ENCODE peak calls at places on chromosomes 16 and 17, in nine cellular contexts. One of them, this sample, is unnamed.

GRCh38 chr16:6827931-6828330 is 504.7 kb upstream of the RBFOX1 start:
- DNase-seq in adipocyte: no peak
- DNase-seq in NCI-H1092 treated with DMSO at 0.1 percent for 48 hours: no peak
- DNase-seq in retina: no peak
- DNase-seq in endothelial cell: no peak
- DNase-seq in NCI-H1105: no peak
- DNase-seq in bronchial epithelial cell: no peak
- DNase-seq in stimulated activated CD4-positive, alpha-beta T cell treated with anti-CD3 and anti-CD28 coated beads, Interleukin-2, amount 100 ng/mL, for 48 hours: no peak
- DNase-seq in NCI-H1417: no peak
- DNase-seq in this sample: no peak

GRCh38 chr16:65002265-65002664 is 119.6 kb downstream of the CDH11 start:
- DNase-seq in retina: no peak
- DNase-seq in stimulated activated CD4-positive, alpha-beta T cell treated with anti-CD3 and anti-CD28 coated beads, Interleukin-2, amount 100 ng/mL, for 48 hours: no peak
- DNase-seq in bronchial epithelial cell: peak
- DNase-seq in NCI-H1092 treated with DMSO at 0.1 percent for 48 hours: no peak
- DNase-seq in NCI-H1417: no peak
- DNase-seq in NCI-H1105: no peak
- DNase-seq in adipocyte: peak
- DNase-seq in endothelial cell: no peak
- DNase-seq in this sample: no peak

GRCh38 chr17:76271669-76272540 is 6.8 kb downstream of the UBALD2 start:
- DNase-seq in adipocyte: no peak
- DNase-seq in NCI-H1105: no peak
- DNase-seq in endothelial cell: peak
- DNase-seq in stimulated activated CD4-positive, alpha-beta T cell treated with anti-CD3 and anti-CD28 coated beads, Interleukin-2, amount 100 ng/mL, for 48 hours: peak
- DNase-seq in NCI-H1417: no peak
- DNase-seq in bronchial epithelial cell: no peak
- DNase-seq in retina: peak
- DNase-seq in NCI-H1092 treated with DMSO at 0.1 percent for 48 hours: no peak
- DNase-seq in this sample: peak

GRCh38 chr17:9360610-9361571 is 214.7 kb downstream of the STX8 start:
- DNase-seq in NCI-H1417: no peak
- DNase-seq in adipocyte: peak
- DNase-seq in endothelial cell: no peak
- DNase-seq in retina: peak
- DNase-seq in NCI-H1092 treated with DMSO at 0.1 percent for 48 hours: no peak
- DNase-seq in stimulated activated CD4-positive, alpha-beta T cell treated with anti-CD3 and anti-CD28 coated beads, Interleukin-2, amount 100 ng/mL, for 48 hours: no peak
- DNase-seq in NCI-H1105: no peak
- DNase-seq in bronchial epithelial cell: peak
- DNase-seq in this sample: no peak

GRCh38 chr17:73643012-73643845 is 1.0 kb downstream of the SDK2 start:
- DNase-seq in endothelial cell: peak
- DNase-seq in bronchial epithelial cell: peak
- DNase-seq in adipocyte: no peak
- DNase-seq in NCI-H1092 treated with DMSO at 0.1 percent for 48 hours: peak
- DNase-seq in stimulated activated CD4-positive, alpha-beta T cell treated with anti-CD3 and anti-CD28 coated beads, Interleukin-2, amount 100 ng/mL, for 48 hours: peak
- DNase-seq in retina: peak
- DNase-seq in NCI-H1417: peak
- DNase-seq in NCI-H1105: peak
- DNase-seq in this sample: no peak

GRCh38 chr17:83076930-83077329 is 2.5 kb upstream of the METRNL start:
- DNase-seq in retina: no peak
- DNase-seq in bronchial epithelial cell: no peak
- DNase-seq in adipocyte: peak
- DNase-seq in stimulated activated CD4-positive, alpha-beta T cell treated with anti-CD3 and anti-CD28 coated beads, Interleukin-2, amount 100 ng/mL, for 48 hours: no peak
- DNase-seq in NCI-H1417: no peak
- DNase-seq in NCI-H1105: no peak
- DNase-seq in NCI-H1092 treated with DMSO at 0.1 percent for 48 hours: no peak
- DNase-seq in endothelial cell: no peak
- DNase-seq in this sample: no peak

GRCh38 chr16:66196770-66197169 is 169.7 kb upstream of the CDH5 start:
- DNase-seq in NCI-H1105: no peak
- DNase-seq in endothelial cell: no peak
- DNase-seq in bronchial epithelial cell: no peak
- DNase-seq in NCI-H1417: no peak
- DNase-seq in stimulated activated CD4-positive, alpha-beta T cell treated with anti-CD3 and anti-CD28 coated beads, Interleukin-2, amount 100 ng/mL, for 48 hours: no peak
- DNase-seq in retina: no peak
- DNase-seq in adipocyte: no peak
- DNase-seq in NCI-H1092 treated with DMSO at 0.1 percent for 48 hours: no peak
- DNase-seq in this sample: no peak

GRCh38 chr16:89484923-89485679 is 5.3 kb downstream of the ANKRD11 start:
- DNase-seq in endothelial cell: no peak
- DNase-seq in NCI-H1092 treated with DMSO at 0.1 percent for 48 hours: no peak
- DNase-seq in NCI-H1105: no peak
- DNase-seq in bronchial epithelial cell: no peak
- DNase-seq in retina: no peak
- DNase-seq in stimulated activated CD4-positive, alpha-beta T cell treated with anti-CD3 and anti-CD28 coated beads, Interleukin-2, amount 100 ng/mL, for 48 hours: no peak
- DNase-seq in NCI-H1417: no peak
- DNase-seq in adipocyte: no peak
- DNase-seq in this sample: peak

GRCh38 chr17:81294512-81295030 is 536 bp downstream of the SLC38A10 start:
- DNase-seq in NCI-H1105: no peak
- DNase-seq in NCI-H1417: peak
- DNase-seq in stimulated activated CD4-positive, alpha-beta T cell treated with anti-CD3 and anti-CD28 coated beads, Interleukin-2, amount 100 ng/mL, for 48 hours: no peak
- DNase-seq in endothelial cell: peak
- DNase-seq in retina: no peak
- DNase-seq in adipocyte: peak
- DNase-seq in NCI-H1092 treated with DMSO at 0.1 percent for 48 hours: no peak
- DNase-seq in bronchial epithelial cell: no peak
- DNase-seq in this sample: no peak

GRCh38 chr16:54284931-54285413 is 1.6 kb downstream of the IRX3 start:
- DNase-seq in NCI-H1092 treated with DMSO at 0.1 percent for 48 hours: peak
- DNase-seq in NCI-H1417: peak
- DNase-seq in adipocyte: peak
- DNase-seq in retina: peak
- DNase-seq in NCI-H1105: peak
- DNase-seq in endothelial cell: peak
- DNase-seq in stimulated activated CD4-positive, alpha-beta T cell treated with anti-CD3 and anti-CD28 coated beads, Interleukin-2, amount 100 ng/mL, for 48 hours: no peak
- DNase-seq in bronchial epithelial cell: no peak
- DNase-seq in this sample: no peak

GRCh38 chr16:70576431-70577255 is 53.0 kb downstream of the SF3B3 start:
- DNase-seq in endothelial cell: no peak
- DNase-seq in NCI-H1105: no peak
- DNase-seq in adipocyte: peak
- DNase-seq in bronchial epithelial cell: peak
- DNase-seq in NCI-H1417: peak
- DNase-seq in retina: no peak
- DNase-seq in stimulated activated CD4-positive, alpha-beta T cell treated with anti-CD3 and anti-CD28 coated beads, Interleukin-2, amount 100 ng/mL, for 48 hours: no peak
- DNase-seq in NCI-H1092 treated with DMSO at 0.1 percent for 48 hours: peak
- DNase-seq in this sample: peak

GRCh38 chr16:80618862-80619648 is 78.3 kb downstream of the DYNLRB2 start:
- DNase-seq in bronchial epithelial cell: no peak
- DNase-seq in NCI-H1105: no peak
- DNase-seq in endothelial cell: no peak
- DNase-seq in adipocyte: no peak
- DNase-seq in retina: no peak
- DNase-seq in NCI-H1417: no peak
- DNase-seq in NCI-H1092 treated with DMSO at 0.1 percent for 48 hours: no peak
- DNase-seq in stimulated activated CD4-positive, alpha-beta T cell treated with anti-CD3 and anti-CD28 coated beads, Interleukin-2, amount 100 ng/mL, for 48 hours: no peak
- DNase-seq in this sample: no peak

GRCh38 chr16:56401482-56401881 is 23.9 kb downstream of the AMFR start:
- DNase-seq in NCI-H1417: peak
- DNase-seq in endothelial cell: peak
- DNase-seq in adipocyte: no peak
- DNase-seq in stimulated activated CD4-positive, alpha-beta T cell treated with anti-CD3 and anti-CD28 coated beads, Interleukin-2, amount 100 ng/mL, for 48 hours: no peak
- DNase-seq in bronchial epithelial cell: no peak
- DNase-seq in retina: no peak
- DNase-seq in NCI-H1092 treated with DMSO at 0.1 percent for 48 hours: no peak
- DNase-seq in NCI-H1105: no peak
- DNase-seq in this sample: no peak

GRCh38 chr16:2799852-2800226 is 1.6 kb downstream of the PRSS41 start:
- DNase-seq in NCI-H1105: no peak
- DNase-seq in adipocyte: no peak
- DNase-seq in NCI-H1092 treated with DMSO at 0.1 percent for 48 hours: no peak
- DNase-seq in stimulated activated CD4-positive, alpha-beta T cell treated with anti-CD3 and anti-CD28 coated beads, Interleukin-2, amount 100 ng/mL, for 48 hours: no peak
- DNase-seq in retina: no peak
- DNase-seq in endothelial cell: no peak
- DNase-seq in NCI-H1417: peak
- DNase-seq in bronchial epithelial cell: peak
- DNase-seq in this sample: no peak

GRCh38 chr17:38465420-38466345 is 37.4 kb downstream of the ARHGAP23 start:
- DNase-seq in NCI-H1105: no peak
- DNase-seq in NCI-H1092 treated with DMSO at 0.1 percent for 48 hours: no peak
- DNase-seq in NCI-H1417: no peak
- DNase-seq in retina: no peak
- DNase-seq in bronchial epithelial cell: peak
- DNase-seq in adipocyte: peak
- DNase-seq in endothelial cell: no peak
- DNase-seq in stimulated activated CD4-positive, alpha-beta T cell treated with anti-CD3 and anti-CD28 coated beads, Interleukin-2, amount 100 ng/mL, for 48 hours: no peak
- DNase-seq in this sample: no peak

GRCh38 chr17:37750768-37751466 is 6.1 kb upstream of the HNF1B start:
- DNase-seq in NCI-H1105: no peak
- DNase-seq in adipocyte: no peak
- DNase-seq in endothelial cell: no peak
- DNase-seq in NCI-H1092 treated with DMSO at 0.1 percent for 48 hours: no peak
- DNase-seq in NCI-H1417: no peak
- DNase-seq in stimulated activated CD4-positive, alpha-beta T cell treated with anti-CD3 and anti-CD28 coated beads, Interleukin-2, amount 100 ng/mL, for 48 hours: no peak
- DNase-seq in bronchial epithelial cell: no peak
- DNase-seq in retina: no peak
- DNase-seq in this sample: no peak

GRCh38 chr16:75038036-75038959 is 39.5 kb downstream of the ZNRF1 start:
- DNase-seq in NCI-H1105: no peak
- DNase-seq in bronchial epithelial cell: no peak
- DNase-seq in NCI-H1417: no peak
- DNase-seq in retina: no peak
- DNase-seq in adipocyte: no peak
- DNase-seq in NCI-H1092 treated with DMSO at 0.1 percent for 48 hours: no peak
- DNase-seq in stimulated activated CD4-positive, alpha-beta T cell treated with anti-CD3 and anti-CD28 coated beads, Interleukin-2, amount 100 ng/mL, for 48 hours: no peak
- DNase-seq in endothelial cell: no peak
- DNase-seq in this sample: no peak

GRCh38 chr17:76943202-76943601 is 75.0 kb downstream of the MGAT5B start:
- DNase-seq in stimulated activated CD4-positive, alpha-beta T cell treated with anti-CD3 and anti-CD28 coated beads, Interleukin-2, amount 100 ng/mL, for 48 hours: no peak
- DNase-seq in bronchial epithelial cell: no peak
- DNase-seq in retina: no peak
- DNase-seq in endothelial cell: no peak
- DNase-seq in NCI-H1417: peak
- DNase-seq in adipocyte: no peak
- DNase-seq in NCI-H1105: no peak
- DNase-seq in NCI-H1092 treated with DMSO at 0.1 percent for 48 hours: no peak
- DNase-seq in this sample: no peak

GRCh38 chr17:222172-222571 is 40.7 kb upstream of the DOC2B start:
- DNase-seq in NCI-H1417: no peak
- DNase-seq in adipocyte: no peak
- DNase-seq in NCI-H1105: no peak
- DNase-seq in bronchial epithelial cell: no peak
- DNase-seq in endothelial cell: no peak
- DNase-seq in retina: no peak
- DNase-seq in stimulated activated CD4-positive, alpha-beta T cell treated with anti-CD3 and anti-CD28 coated beads, Interleukin-2, amount 100 ng/mL, for 48 hours: no peak
- DNase-seq in NCI-H1092 treated with DMSO at 0.1 percent for 48 hours: no peak
- DNase-seq in this sample: no peak

GRCh38 chr17:57666198-57666870 is 78.8 kb downstream of the CCDC182 start:
- DNase-seq in bronchial epithelial cell: no peak
- DNase-seq in adipocyte: no peak
- DNase-seq in stimulated activated CD4-positive, alpha-beta T cell treated with anti-CD3 and anti-CD28 coated beads, Interleukin-2, amount 100 ng/mL, for 48 hours: no peak
- DNase-seq in retina: no peak
- DNase-seq in NCI-H1105: no peak
- DNase-seq in endothelial cell: no peak
- DNase-seq in NCI-H1417: peak
- DNase-seq in NCI-H1092 treated with DMSO at 0.1 percent for 48 hours: no peak
- DNase-seq in this sample: no peak

GRCh38 chr16:67528870-67529638 is 425 bp downstream of the RIPOR1 start:
- DNase-seq in bronchial epithelial cell: no peak
- DNase-seq in endothelial cell: no peak
- DNase-seq in NCI-H1105: no peak
- DNase-seq in stimulated activated CD4-positive, alpha-beta T cell treated with anti-CD3 and anti-CD28 coated beads, Interleukin-2, amount 100 ng/mL, for 48 hours: no peak
- DNase-seq in NCI-H1417: peak
- DNase-seq in retina: peak
- DNase-seq in NCI-H1092 treated with DMSO at 0.1 percent for 48 hours: peak
- DNase-seq in adipocyte: peak
- DNase-seq in this sample: peak

GRCh38 chr16:78505544-78506371 is 406.3 kb downstream of the WWOX start:
- DNase-seq in stimulated activated CD4-positive, alpha-beta T cell treated with anti-CD3 and anti-CD28 coated beads, Interleukin-2, amount 100 ng/mL, for 48 hours: no peak
- DNase-seq in adipocyte: no peak
- DNase-seq in NCI-H1417: no peak
- DNase-seq in endothelial cell: no peak
- DNase-seq in NCI-H1105: no peak
- DNase-seq in bronchial epithelial cell: no peak
- DNase-seq in retina: no peak
- DNase-seq in NCI-H1092 treated with DMSO at 0.1 percent for 48 hours: peak
- DNase-seq in this sample: no peak